ENCODE peak calls at places on chromosomes 13 and 19, in eight cellular contexts. E, J, W, H, V, Q, N and X are unnamed samples.

GRCh38 chr13:93776936-93777335 is 550.3 kb downstream of the GPC6 start:
- DNase-seq in J (no peak), Q (no peak), E (no peak), N (no peak), H (no peak), V (no peak), W (no peak), X (no peak)

GRCh38 chr19:54470991-54471782 is 1.9 kb downstream of the CDC42EP5 start:
- DNase-seq in N (peak), Q (peak), H (no peak), J (no peak), E (no peak), V (no peak), W (peak), X (no peak)

GRCh38 chr19:8251025-8251472 is 41.9 kb downstream of the CERS4 start:
- DNase-seq in Q (peak), W (peak), N (peak), J (no peak), H (no peak), E (no peak), V (no peak), X (peak)

GRCh38 chr19:15299568-15300409 is 32.5 kb downstream of the BRD4 start:
- DNase-seq in H (no peak), J (no peak), N (no peak), E (no peak), Q (no peak), W (no peak), V (no peak), X (no peak)

GRCh38 chr13:28494861-28495585 is at the start of gene FLT1:
- DNase-seq in N (peak), H (no peak), V (no peak), Q (peak), J (peak), E (peak), W (no peak), X (no peak)

GRCh38 chr19:45597425-45598111 is 4.4 kb downstream of the GPR4 start:
- DNase-seq in E (no peak), Q (no peak), N (no peak), W (no peak), V (no peak), J (no peak), H (no peak), X (no peak)

GRCh38 chr19:8423821-8424223 is 10.7 kb downstream of the MARCHF2 start:
- DNase-seq in E (peak), Q (peak), V (peak), W (peak), H (no peak), N (peak), J (no peak), X (peak)

GRCh38 chr13:112161441-112162301 is 94.7 kb downstream of the SOX1 start:
- DNase-seq in V (no peak), E (no peak), N (no peak), H (no peak), Q (no peak), W (no peak), J (peak), X (no peak)

GRCh38 chr19:43700368-43701015 is 15.4 kb upstream of the IRGC start:
- DNase-seq in Q (peak), V (no peak), H (no peak), E (no peak), N (peak), W (peak), J (no peak), X (peak)

GRCh38 chr13:43994999-43995859 is 115.5 kb downstream of the LACC1 start:
- DNase-seq in Q (no peak), H (no peak), V (no peak), J (no peak), W (no peak), E (no peak), N (no peak), X (peak)

GRCh38 chr13:32969516-32969941 is 46.7 kb upstream of the KL start:
- DNase-seq in H (peak), W (no peak), E (no peak), V (no peak), Q (no peak), J (no peak), N (no peak), X (no peak)

GRCh38 chr19:31334101-31334848 is 15.0 kb downstream of the TSHZ3 start:
- DNase-seq in N (no peak), W (no peak), Q (no peak), J (no peak), H (no peak), V (no peak), E (no peak), X (no peak)

GRCh38 chr19:48752511-48753365 is at the start of gene FUT1:
- DNase-seq in W (peak), E (peak), Q (peak), H (no peak), V (peak), N (peak), J (peak), X (no peak)
- TF ChIP-seq POLR2AphosphoS5 in W (no peak), E (no peak), Q (peak), H (no peak), V (no peak), N (peak), J (no peak), X (peak)

DNA sequence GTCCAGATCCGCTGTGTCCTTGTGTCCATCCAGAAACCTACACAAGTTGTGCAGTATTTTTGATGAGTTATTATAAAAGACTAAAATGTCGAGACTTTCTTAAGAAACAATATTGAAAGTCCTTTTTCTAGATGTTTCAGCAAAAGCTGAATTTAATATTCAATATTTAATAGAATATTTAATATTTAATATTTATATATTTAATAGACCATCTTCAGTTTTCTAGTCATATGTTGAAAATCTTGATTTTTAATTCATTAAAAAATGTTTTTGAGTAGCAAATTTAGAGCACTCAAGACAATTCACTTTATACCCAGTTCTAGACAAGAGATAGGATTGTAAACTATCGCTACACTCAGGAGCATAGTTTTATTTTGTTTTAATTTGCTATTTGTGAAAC is 447.8 kb downstream of the SLITRK5 start:
- DNase-seq in E (no peak), J (no peak), H (no peak), V (no peak), N (no peak), W (no peak), Q (no peak), X (no peak)
- TF ChIP-seq EP300 in E (no peak), J (no peak), H (no peak), V (no peak), N (no peak), W (no peak), Q (no peak), X (no peak)

DNA sequence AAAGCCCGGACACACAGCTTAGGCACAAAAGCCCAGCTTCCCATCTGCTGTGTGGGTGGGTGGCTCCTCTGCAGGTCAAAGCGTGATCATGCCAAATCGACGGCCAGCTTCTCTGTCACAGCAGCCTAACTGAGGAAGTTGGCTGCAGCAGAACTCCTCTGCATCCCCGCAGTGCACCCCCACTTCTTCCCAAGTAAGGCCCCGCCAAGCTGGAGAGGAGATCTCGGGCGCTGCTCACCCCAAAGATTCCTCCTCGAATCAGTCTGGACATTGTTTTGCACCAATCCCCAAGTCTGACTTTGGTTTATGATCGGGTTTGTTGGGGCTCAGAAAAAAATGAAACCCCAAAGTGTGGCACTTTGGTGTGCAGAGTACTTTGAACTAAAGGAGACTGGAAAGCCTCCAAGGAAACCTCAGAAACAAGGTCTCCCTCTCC is 19.7 kb upstream of the CPB2 start:
- DNase-seq in W (no peak), Q (peak), N (no peak), J (no peak), H (no peak), E (no peak), V (no peak), X (no peak)
- TF ChIP-seq CTCF in W (no peak), Q (no peak), N (no peak), J (no peak), H (no peak), E (no peak), V (no peak), X (no peak)

DNA sequence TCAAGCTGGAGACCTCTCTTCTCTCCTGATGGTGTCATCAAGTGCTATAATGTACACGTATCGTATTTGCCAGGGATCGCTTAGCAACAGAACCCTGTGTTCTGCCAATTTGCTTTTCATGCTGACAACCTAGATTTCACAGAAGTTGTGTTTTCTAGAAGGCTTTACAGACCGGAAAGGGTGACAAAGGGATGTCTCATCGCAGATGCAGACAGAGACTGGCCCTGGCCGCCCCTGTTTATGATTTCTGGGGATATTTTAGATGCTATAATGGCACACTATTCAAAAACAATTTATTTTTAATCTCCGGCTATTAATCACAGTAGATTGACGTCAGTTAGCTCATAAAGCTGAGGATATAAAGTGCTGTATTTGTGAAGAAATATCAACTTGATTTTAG is 291.4 kb downstream of the IRS2 start:
- DNase-seq in Q (no peak), J (no peak), E (peak), W (no peak), H (no peak), N (no peak), V (no peak), X (no peak)
- TF ChIP-seq POLR2AphosphoS5 in Q (no peak), J (no peak), E (peak), W (no peak), H (no peak), N (no peak), V (no peak), X (peak)

GRCh38 chr19:19257836-19258588 is 15.1 kb downstream of the TM6SF2 start:
- DNase-seq in J (no peak), N (no peak), Q (no peak), E (no peak), W (no peak), V (no peak), H (no peak), X (no peak)

GRCh38 chr19:19260417-19260816 is 12.7 kb downstream of the TM6SF2 start:
- DNase-seq in E (no peak), Q (no peak), N (no peak), H (no peak), V (no peak), J (no peak), W (no peak), X (no peak)

GRCh38 chr19:19260842-19261241 is 12.3 kb downstream of the TM6SF2 start:
- DNase-seq in Q (no peak), W (no peak), V (no peak), E (no peak), H (no peak), N (no peak), J (no peak), X (no peak)

GRCh38 chr19:19258589-19259338 is 14.3 kb downstream of the TM6SF2 start:
- DNase-seq in Q (no peak), W (no peak), V (no peak), N (no peak), J (no peak), E (no peak), H (no peak), X (no peak)

DNA sequence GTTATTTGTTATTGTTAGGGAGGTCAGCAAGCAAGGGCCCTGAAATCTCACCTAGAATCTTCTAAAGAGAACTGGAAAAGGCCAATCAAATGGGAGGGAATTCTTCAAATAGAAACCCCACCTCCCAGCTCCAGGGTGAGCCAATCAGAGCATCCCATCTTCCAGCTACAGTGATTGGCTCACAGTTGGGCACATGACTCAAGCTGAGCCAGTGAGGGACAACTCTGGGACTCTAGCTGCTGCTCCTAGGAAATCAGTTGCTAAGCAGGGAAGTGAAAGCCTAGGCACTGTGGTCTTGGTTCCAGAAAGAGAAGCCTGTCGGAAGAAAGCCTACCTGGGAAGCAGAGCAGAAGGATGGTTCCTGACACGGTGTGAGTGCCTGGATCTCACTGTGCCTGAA is 13.4 kb downstream of the TM6SF2 start:
- DNase-seq in Q (no peak), J (no peak), N (no peak), V (peak), W (no peak), H (no peak), E (peak), X (no peak)
- TF ChIP-seq EP300 in Q (no peak), J (no peak), N (no peak), V (no peak), W (no peak), H (no peak), E (no peak), X (no peak)

GRCh38 chr13:114106991-114107685 is 25.3 kb downstream of the RASA3 start:
- DNase-seq in V (no peak), J (no peak), W (peak), E (no peak), Q (peak), N (no peak), H (no peak), X (no peak)
- TF ChIP-seq CTCF in V (no peak), J (no peak), W (no peak), E (no peak), Q (no peak), N (no peak), H (no peak), X (no peak)